ENCODE peak calls at places on chromosomes 2 and 18, in four cellular contexts. W is ovary, L is adrenal gland, X is K562. D is an unnamed sample.
A peak's percentile ranks its signal among the peaks of the same experiment; 100 is the strongest.

GRCh38 chr18:62485684-62486083 is 37.1 kb upstream of the ZCCHC2 start:
- DNase-seq in W (no peak), X (peak; percentile 70), L (peak; percentile 45), D (no peak)

GRCh38 chr2:183070942-183071844 is 7.4 kb upstream of the DUSP19 start:
- DNase-seq in X (no peak), W (no peak), L (peak; percentile 23), D (no peak)

GRCh38 chr2:221502270-221502973 is 69.7 kb downstream of the EPHA4 start:
- DNase-seq in W (no peak), X (no peak), L (no peak), D (no peak)

GRCh38 chr2:191316246-191316645 is 71.0 kb downstream of the MYO1B start:
- DNase-seq in L (no peak), W (no peak), X (no peak), D (no peak)

GRCh38 chr2:37585982-37586621 is 85.3 kb downstream of the CDC42EP3 start:
- DNase-seq in W (no peak), L (peak; percentile 62), X (no peak), D (peak; percentile 59)

GRCh38 chr18:23515911-23516546 is 12.7 kb downstream of the RMC1 start:
- DNase-seq in W (peak; percentile 75), X (peak; percentile 78), L (peak; percentile 68), D (peak; percentile 71)

GRCh38 chr2:113233593-113234550 is 44.8 kb downstream of the PAX8 start:
- DNase-seq in L (peak; percentile 83), X (peak; percentile 67), W (no peak), D (no peak)

GRCh38 chr2:98457045-98457696 is 12.5 kb downstream of the INPP4A start:
- DNase-seq in L (no peak), X (no peak), W (no peak), D (no peak)

GRCh38 chr18:55083461-55083860 is 124.2 kb upstream of the CCDC68 start:
- DNase-seq in W (no peak), X (no peak), L (no peak), D (no peak)

GRCh38 chr2:121502246-121502645 is 28.4 kb upstream of the RNU4ATAC start:
- DNase-seq in X (no peak), W (no peak), L (no peak), D (no peak)

GRCh38 chr18:58805482-58806187 is 59.0 kb upstream of the ZNF532 start:
- DNase-seq in X (no peak), L (no peak), W (no peak), D (no peak)

GRCh38 chr2:97699765-97700444 is 13.5 kb upstream of the ZAP70 start:
- DNase-seq in X (peak; percentile 70), L (peak; percentile 43), W (no peak), D (no peak)

GRCh38 chr18:37299471-37300304 is 265.9 kb downstream of the CELF4 start:
- DNase-seq in W (peak; percentile 93), L (peak; percentile 84), X (peak; percentile 79), D (peak; percentile 72)

GRCh38 chr2:54083440-54083839 is 32.0 kb upstream of the ACYP2 start:
- DNase-seq in X (no peak), L (no peak), W (no peak), D (no peak)

GRCh38 chr2:12347049-12347448 is 369.7 kb upstream of the TRIB2 start:
- DNase-seq in W (no peak), X (no peak), L (no peak), D (no peak)

DNA sequence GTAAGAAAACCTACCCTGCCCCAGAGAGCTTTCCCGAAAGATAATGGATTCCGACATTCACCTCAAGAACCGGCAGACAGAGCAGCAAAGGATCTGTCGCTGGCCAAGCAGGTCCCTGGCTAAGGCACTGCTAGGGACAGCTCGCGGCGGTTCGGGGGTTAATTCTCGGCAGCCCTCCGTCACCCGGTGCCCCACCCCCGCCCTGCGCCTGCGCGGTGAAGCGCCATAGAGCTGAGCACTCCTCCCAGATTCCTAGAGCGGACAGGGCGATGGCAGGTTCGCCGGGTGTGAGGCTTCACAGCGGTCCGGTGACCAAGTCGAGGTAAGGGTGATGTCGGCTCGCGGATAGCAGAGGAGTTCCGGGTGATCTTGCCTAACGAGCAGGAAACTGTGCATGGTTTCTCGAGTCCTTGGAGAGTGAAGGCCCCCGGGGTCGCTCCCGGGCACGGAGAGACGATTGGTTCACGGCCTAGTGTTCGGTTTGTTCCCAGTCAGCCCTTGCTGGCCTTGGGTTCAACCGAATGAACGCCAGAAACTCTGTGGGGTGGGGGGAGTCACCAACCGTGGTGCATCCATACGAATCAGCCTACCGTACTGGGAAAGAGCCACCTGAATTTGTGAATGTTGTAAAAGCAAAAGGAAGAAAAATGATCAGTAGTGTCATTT is at the start of gene ZSCAN30:
- DNase-seq in X (peak; percentile 96), L (peak; percentile 96), W (peak; percentile 94), D (peak; percentile 85)
- TF ChIP-seq POLR2A in X (peak; percentile 95), L (peak; percentile 91), W (peak; percentile 56), D (peak; percentile 35)

DNA sequence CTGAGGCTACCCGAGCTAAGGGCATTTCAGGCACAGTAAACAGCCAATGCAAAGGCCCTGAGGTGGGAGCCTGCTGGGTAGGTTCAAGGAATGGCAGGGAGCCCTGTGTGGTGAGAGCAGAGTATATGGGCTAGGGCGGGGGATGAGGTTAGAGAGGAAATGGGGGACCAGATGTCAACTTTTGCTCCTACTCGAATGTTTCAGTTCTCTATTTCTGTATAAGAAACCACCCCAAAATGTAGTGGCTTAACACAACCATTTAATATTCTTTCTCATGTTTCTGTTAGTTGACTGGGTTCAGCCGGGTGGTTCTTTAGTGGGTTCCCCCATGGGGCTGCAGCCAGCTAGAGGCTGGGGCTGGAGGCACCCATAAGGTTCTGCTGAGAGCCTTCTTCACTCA is 5.8 kb upstream of the ATOH8 start:
- DNase-seq in W (no peak), X (no peak), L (no peak), D (no peak)
- H3K27ac ChIP-seq in W (no peak overlapping the region), X (no peak overlapping the region), L (no peak overlapping the region), D (peak overlapping the region; percentile 96)

DNA sequence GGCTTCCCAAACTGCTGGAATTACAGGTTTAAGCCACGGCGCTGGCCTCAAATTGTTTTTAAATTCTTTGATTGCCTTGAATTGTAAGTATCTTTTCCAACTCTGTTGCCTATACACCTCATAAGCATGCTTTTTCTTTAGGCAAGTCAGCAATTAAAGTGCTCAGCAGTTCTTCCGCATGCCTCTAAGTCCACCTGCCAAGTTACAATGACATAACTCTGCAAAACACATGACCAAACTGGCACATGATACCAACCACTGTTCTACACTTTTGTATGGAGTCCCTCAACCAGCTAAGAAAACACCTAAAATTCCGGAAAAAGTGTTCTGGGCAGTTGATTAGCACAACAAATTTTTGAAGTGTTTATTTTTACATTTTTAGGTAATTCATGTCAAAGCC is 5.1 kb downstream of the TXNL4A start:
- DNase-seq in X (no peak), W (no peak), L (no peak), D (no peak)
- H3K4me1 ChIP-seq in X (peaks cover 22% of the 10 kb centered on the region), W (peaks cover 3% of the 10 kb centered on the region), L (peaks cover 9% of the 10 kb centered on the region), D (peaks cover 12% of the 10 kb centered on the region)

DNA sequence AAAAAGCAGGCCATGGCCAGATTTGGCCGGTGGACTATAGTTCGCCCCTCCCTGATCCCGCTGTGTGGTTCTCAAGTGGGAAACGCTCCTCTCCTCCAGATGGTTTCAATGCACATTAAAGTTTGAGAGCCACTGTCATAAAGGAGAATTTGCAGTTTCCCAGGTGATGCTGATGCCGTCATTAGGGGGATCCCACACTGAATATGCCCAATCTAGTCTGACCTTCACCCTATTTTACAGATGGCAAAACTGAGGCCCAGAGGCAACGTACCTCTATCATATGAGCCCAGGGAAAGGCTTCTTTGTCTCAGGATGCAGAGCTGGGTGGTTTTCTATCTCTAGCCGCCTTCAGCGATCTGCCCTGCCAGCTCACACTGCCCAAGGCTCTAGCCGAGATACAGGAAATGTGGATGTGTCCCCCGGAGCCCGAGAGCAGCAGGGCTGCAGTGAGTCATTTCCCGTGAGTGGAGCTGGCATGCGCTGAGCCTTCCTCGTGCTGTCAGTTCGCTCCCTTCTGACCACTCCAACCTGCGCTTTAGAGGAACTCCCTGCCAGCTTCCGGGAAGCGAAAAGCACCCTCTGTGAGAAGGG is 116.2 kb downstream of the SMAD7 start:
- DNase-seq in X (no peak), W (no peak), L (peak; percentile 94), D (no peak)
- TF ChIP-seq POLR2A in X (no peak), W (no peak), L (peak; percentile 64), D (no peak)